ENCODE peak calls at places on chromosome 4, in nine cellular contexts. Y, S, A, T, Z, K, F, B and X are unnamed samples. For H3K27me3, the result is how much of the 10 kb centered on the place peaks cover.

GRCh38 chr4:102036016-102036415 is 245.5 kb downstream of the BANK1 start:
- DNase-seq in Z (no peak), T (no peak), B (no peak), S (no peak), F (no peak), K (no peak), Y (no peak), A (no peak), X (no peak)

GRCh38 chr4:122469457-122469856 is 12.9 kb upstream of the IL2 start:
- DNase-seq in B (no peak), F (no peak), Z (no peak), T (no peak), A (no peak), K (no peak), S (no peak), Y (no peak), X (no peak)

GRCh38 chr4:95363966-95364365 is 184.8 kb downstream of the UNC5C start:
- DNase-seq in B (no peak), K (no peak), Z (no peak), A (no peak), Y (no peak), T (no peak), F (no peak), S (no peak), X (no peak)

GRCh38 chr4:86976801-86977485 is 42.1 kb downstream of the AFF1 start:
- DNase-seq in F (no peak), B (no peak), T (no peak), Z (no peak), K (no peak), Y (no peak), A (no peak), S (no peak), X (no peak)

GRCh38 chr4:56099378-56099786 is 150.6 kb downstream of the CEP135 start:
- DNase-seq in A (no peak), S (no peak), K (no peak), Z (no peak), T (no peak), Y (no peak), B (no peak), F (no peak), X (no peak)

GRCh38 chr4:37675587-37676290 is 10.4 kb downstream of the RELL1 start:
- DNase-seq in F (no peak), S (peak), K (no peak), A (no peak), T (no peak), Z (no peak), Y (no peak), B (no peak), X (no peak)

GRCh38 chr4:187006189-187006618 is 282.5 kb upstream of the FAT1 start:
- DNase-seq in B (no peak), K (no peak), A (no peak), T (peak), F (no peak), Y (no peak), Z (no peak), S (no peak), X (no peak)

GRCh38 chr4:4805805-4806345 is 53.6 kb upstream of the MSX1 start:
- DNase-seq in F (no peak), A (no peak), S (no peak), B (no peak), T (no peak), Z (no peak), K (no peak), Y (no peak), X (no peak)

GRCh38 chr4:141338238-141338637 is 117.5 kb downstream of the ZNF330 start:
- DNase-seq in K (no peak), F (no peak), T (no peak), Z (no peak), S (no peak), B (no peak), A (no peak), Y (no peak), X (no peak)

GRCh38 chr4:30763337-30763736 is 43.2 kb downstream of the PCDH7 start:
- DNase-seq in Y (no peak), T (peak), Z (no peak), B (no peak), K (no peak), A (no peak), F (no peak), S (no peak), X (no peak)

GRCh38 chr4:57071340-57071739 is 38.8 kb downstream of the IGFBP7 start:
- DNase-seq in K (no peak), T (peak), A (no peak), F (no peak), B (peak), Z (no peak), Y (no peak), S (no peak), X (peak)

GRCh38 chr4:19651481-19651880 is 600.2 kb upstream of the SLIT2 start:
- DNase-seq in S (no peak), Y (no peak), F (no peak), B (no peak), Z (no peak), T (no peak), K (no peak), A (no peak), X (no peak)

GRCh38 chr4:152634110-152634760 is 45.6 kb downstream of the TMEM154 start:
- DNase-seq in A (no peak), Z (no peak), B (no peak), T (no peak), Y (no peak), F (no peak), K (no peak), S (no peak), X (no peak)

GRCh38 chr4:126752702-126753101 is 880.1 kb upstream of the INTU start:
- DNase-seq in Y (no peak), Z (no peak), S (no peak), B (no peak), T (no peak), K (no peak), A (no peak), F (no peak), X (no peak)

GRCh38 chr4:122747883-122748282 is 15.4 kb downstream of the BBS12 start:
- DNase-seq in B (no peak), Z (no peak), Y (no peak), T (peak), S (no peak), K (no peak), F (no peak), A (no peak), X (no peak)

GRCh38 chr4:24594887-24595286 is 10.5 kb upstream of the DHX15 start:
- DNase-seq in T (peak), Y (no peak), A (no peak), Z (no peak), S (no peak), F (no peak), B (no peak), K (no peak), X (no peak)

GRCh38 chr4:76605099-76605563 is 170.1 kb downstream of the SHROOM3 start:
- DNase-seq in S (peak), A (no peak), T (peak), Z (no peak), Y (no peak), B (no peak), F (no peak), K (no peak), X (no peak)

GRCh38 chr4:61783050-61783449 is 582.9 kb downstream of the ADGRL3 start:
- DNase-seq in F (no peak), Z (no peak), A (no peak), Y (no peak), B (no peak), T (no peak), K (no peak), S (no peak), X (no peak)

GRCh38 chr4:133943081-133943480 is 258.5 kb downstream of the PABPC4L start:
- DNase-seq in K (no peak), T (no peak), F (no peak), Z (peak), Y (no peak), S (no peak), B (no peak), A (no peak), X (no peak)

DNA sequence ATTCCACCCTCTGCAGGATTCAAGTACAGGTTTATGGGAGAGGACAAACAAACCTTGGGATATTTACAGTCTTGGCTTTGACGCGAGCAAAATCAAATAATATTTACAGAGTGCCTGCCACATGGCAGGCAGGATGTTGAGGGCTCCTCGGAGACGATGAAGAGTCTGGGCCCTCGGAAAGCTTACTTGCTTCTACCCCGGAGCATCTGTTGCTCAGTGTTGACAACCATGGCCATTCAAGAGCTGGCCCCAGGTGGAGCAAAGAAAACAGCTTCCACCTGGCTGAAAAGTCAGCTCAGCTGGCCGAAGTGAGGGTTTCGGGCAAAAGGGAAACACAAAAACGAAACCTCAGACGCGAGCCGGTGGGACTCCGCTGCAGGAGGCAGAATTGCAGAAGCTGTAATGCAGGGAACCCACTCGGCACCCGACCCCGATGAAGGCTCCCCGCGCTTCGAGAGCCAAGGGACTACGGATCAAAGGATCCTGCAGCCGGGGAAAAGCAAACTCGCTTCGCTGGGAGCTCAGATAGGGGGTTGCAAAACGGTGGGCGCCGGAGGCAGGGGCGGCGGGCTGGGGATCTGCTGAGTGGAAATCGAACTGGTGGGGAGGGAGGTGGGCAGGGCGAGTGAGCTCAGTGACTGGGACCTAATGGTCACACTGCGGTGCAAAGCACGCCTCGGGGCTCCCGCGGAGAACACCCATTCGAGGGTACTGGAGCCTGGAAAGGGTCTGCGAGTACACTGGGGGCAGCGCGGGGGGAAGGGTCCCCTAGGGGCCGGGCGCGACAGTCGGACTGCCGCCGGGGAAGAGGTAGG is 777 bp downstream of the ATP8A1 start:
- DNase-seq in Z (no peak), K (peak), S (no peak), F (no peak), T (no peak), A (peak), B (peak), Y (no peak), X (peak)
- TF ChIP-seq POLR2A in Z (no peak), K (no peak), S (no peak), F (no peak), T (no peak), A (no peak), B (no peak), Y (no peak), X (no peak)

GRCh38 chr4:185016101-185016940 is 2.0 kb upstream of the HELT start:
- DNase-seq in B (no peak), T (no peak), Z (no peak), F (no peak), S (no peak), A (no peak), Y (no peak), K (no peak), X (no peak)
- H3K27me3 ChIP-seq in B (under half), T (half or more), Z (half or more), F (under half), S (half or more), A (half or more), Y (under half), K (half or more), X (half or more)

GRCh38 chr4:124711469-124712416 is 789 bp downstream of the ANKRD50 start:
- DNase-seq in T (peak), B (no peak), A (no peak), Y (no peak), Z (peak), S (no peak), K (peak), F (peak), X (peak)
- TF ChIP-seq POLR2A in T (peak), B (peak), A (no peak), Y (no peak), Z (peak), S (no peak), K (no peak), F (no peak), X (no peak)

GRCh38 chr4:182848685-182849084 is 68.5 kb downstream of the DCTD start:
- DNase-seq in T (no peak), Y (no peak), Z (no peak), K (no peak), S (no peak), B (no peak), F (no peak), A (no peak), X (no peak)
- H3K27me3 ChIP-seq in T (under half), Y (under half), Z (under half), K (under half), S (under half), B (under half), F (under half), A (under half), X (under half)

GRCh38 chr4:169410839-169411770 is 140.3 kb upstream of the SH3RF1 start:
- DNase-seq in K (peak), Y (no peak), A (no peak), S (no peak), F (no peak), B (no peak), Z (no peak), T (peak), X (no peak)
- TF ChIP-seq POLR2A in K (no peak), Y (no peak), A (no peak), S (no peak), F (no peak), B (no peak), Z (no peak), T (no peak), X (no peak)

GRCh38 chr4:7368296-7368695 is 66.4 kb downstream of the PSAPL1 start:
- DNase-seq in F (no peak), Z (no peak), B (no peak), K (no peak), T (no peak), A (peak), S (no peak), Y (no peak), X (no peak)

GRCh38 chr4:7369511-7369910 is 65.2 kb downstream of the PSAPL1 start:
- DNase-seq in K (no peak), T (no peak), A (no peak), Y (no peak), B (no peak), F (no peak), Z (no peak), S (no peak), X (no peak)

GRCh38 chr4:7371122-7371941 is 63.4 kb downstream of the PSAPL1 start:
- DNase-seq in Z (no peak), A (no peak), B (no peak), K (no peak), Y (no peak), F (no peak), T (peak), S (no peak), X (no peak)

GRCh38 chr4:7367894-7368293 is 66.8 kb downstream of the PSAPL1 start:
- DNase-seq in Z (no peak), S (no peak), Y (no peak), T (no peak), F (no peak), K (no peak), B (no peak), A (peak), X (no peak)

DNA sequence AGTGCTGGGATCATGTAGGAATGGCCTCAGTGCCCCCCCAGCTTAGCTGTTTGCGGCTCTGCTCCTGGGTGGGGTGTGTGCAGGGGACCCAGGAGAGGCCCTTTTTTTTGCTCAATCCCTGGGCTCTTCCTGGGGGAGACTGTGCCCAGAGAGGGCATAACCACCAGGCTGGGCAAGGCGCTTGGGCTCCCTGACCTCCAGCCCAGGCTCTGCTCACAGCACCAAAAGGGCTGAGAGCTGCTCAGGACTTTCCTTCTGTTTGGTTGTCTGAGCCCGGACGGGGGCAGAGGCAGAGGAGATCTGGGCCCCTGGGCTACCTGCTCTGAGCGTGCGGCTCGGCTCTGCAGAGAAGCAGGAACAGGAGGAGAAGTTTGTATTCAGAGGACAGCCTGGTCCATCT is 64.7 kb downstream of the PSAPL1 start:
- DNase-seq in B (no peak), A (no peak), F (no peak), Y (no peak), K (no peak), T (no peak), Z (no peak), S (no peak), X (no peak)
- H3K27me3 ChIP-seq in B (under half), A (under half), F (under half), Y (under half), K (under half), T (half or more), Z (under half), S (under half), X (under half)

GRCh38 chr4:41095192-41095872 is 119.0 kb downstream of the APBB2 start:
- DNase-seq in T (no peak), K (no peak), A (no peak), Z (no peak), S (no peak), F (no peak), Y (no peak), B (no peak), X (no peak)

GRCh38 chr4:41098093-41098492 is 116.2 kb downstream of the APBB2 start:
- DNase-seq in A (no peak), F (no peak), Y (no peak), Z (no peak), K (no peak), S (no peak), T (no peak), B (no peak), X (no peak)

GRCh38 chr4:41098649-41099048 is 115.7 kb downstream of the APBB2 start:
- DNase-seq in Y (no peak), F (no peak), A (no peak), B (no peak), T (no peak), K (no peak), Z (no peak), S (no peak), X (no peak)

GRCh38 chr4:41092128-41092527 is 122.2 kb downstream of the APBB2 start:
- DNase-seq in Z (no peak), Y (no peak), A (no peak), K (no peak), F (no peak), B (no peak), S (no peak), T (no peak), X (no peak)

GRCh38 chr4:41095973-41096372 is 118.4 kb downstream of the APBB2 start:
- DNase-seq in Z (no peak), Y (no peak), K (no peak), S (no peak), F (no peak), T (peak), A (no peak), B (no peak), X (no peak)
- TF ChIP-seq POLR2A in Z (no peak), Y (no peak), K (no peak), S (no peak), F (no peak), T (no peak), A (no peak), B (no peak), X (no peak)

DNA sequence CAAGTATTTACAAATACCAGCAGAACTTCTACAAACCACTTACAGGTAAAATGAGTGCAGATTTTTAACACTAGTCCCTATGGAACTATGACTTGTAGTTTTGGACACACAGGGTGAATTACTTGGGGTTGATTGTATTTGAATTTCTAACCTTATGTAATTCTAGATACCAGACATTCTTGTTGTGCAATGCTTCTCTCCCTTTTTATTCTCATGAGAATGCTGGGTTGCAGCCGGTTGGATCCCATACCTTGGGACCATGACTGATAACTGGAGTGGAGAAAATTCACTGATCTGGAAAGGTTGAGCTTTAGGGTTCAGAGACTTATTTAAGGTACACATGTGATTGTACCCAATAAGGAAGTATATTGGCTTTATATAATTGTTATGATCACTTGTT is 8.8 kb downstream of the TET2 start:
- DNase-seq in S (no peak), K (no peak), A (no peak), T (peak), F (no peak), Z (no peak), Y (no peak), B (no peak), X (no peak)
- H3K27me3 ChIP-seq in S (under half), K (under half), A (under half), T (under half), F (under half), Z (under half), Y (under half), B (under half), X (under half)